ENCODE peak calls at places on chromosome 4, in five cellular contexts. W is SK-N-SH, R is fibroblast of mammary gland, N is NCI-H1105, K is T-helper 2 cell. U is an unnamed sample.

GRCh38 chr4:138327334-138327733 is 85.2 kb upstream of the SLC7A11 start:
- DNase-seq in W (no peak), R (no peak), N (no peak), K (no peak), U (no peak)

GRCh38 chr4:123170843-123171242 is 225.8 kb upstream of the SPRY1 start:
- DNase-seq in W (no peak), R (no peak), N (no peak), K (no peak), U (no peak)

GRCh38 chr4:48483006-48483776 is at the start of gene SLC10A4:
- DNase-seq in W (peak), R (no peak), N (peak), K (no peak), U (no peak)

GRCh38 chr4:107866726-107867125 is 42.0 kb downstream of the SGMS2 start:
- DNase-seq in W (no peak), R (peak), N (no peak), K (no peak), U (no peak)

GRCh38 chr4:169132561-169133305 is 122.7 kb upstream of the CBR4 start:
- DNase-seq in W (no peak), R (peak), N (no peak), K (no peak), U (no peak)

GRCh38 chr4:37549003-37549402 is 137.2 kb downstream of the RELL1 start:
- DNase-seq in W (no peak), R (peak), N (no peak), K (no peak), U (no peak)

GRCh38 chr4:6463311-6464289 is 8.8 kb downstream of the PPP2R2C start:
- DNase-seq in W (no peak), R (no peak), N (no peak), K (no peak), U (no peak)

GRCh38 chr4:61202100-61202637 is 2.0 kb downstream of the ADGRL3 start:
- DNase-seq in W (peak), R (no peak), N (peak), K (no peak), U (no peak)

GRCh38 chr4:14853186-14853946 is 148.9 kb upstream of the CPEB2 start:
- DNase-seq in W (no peak), R (peak), N (no peak), K (no peak), U (no peak)

GRCh38 chr4:94534401-94535312 is 82.9 kb downstream of the PDLIM5 start:
- DNase-seq in W (no peak), R (no peak), N (no peak), K (no peak), U (no peak)

GRCh38 chr4:6044276-6044675 is 26.0 kb upstream of the C4orf50 start:
- DNase-seq in W (no peak), R (no peak), N (no peak), K (no peak), U (no peak)

GRCh38 chr4:171813195-171813955 is at the start of gene GALNTL6:
- DNase-seq in W (peak), R (no peak), N (peak), K (no peak), U (no peak)

GRCh38 chr4:94849901-94850300 is 92.1 kb downstream of the BMPR1B start:
- DNase-seq in W (no peak), R (no peak), N (no peak), K (no peak), U (no peak)